ENCODE peak calls at places on chromosomes 3 and 15, in six cellular contexts. One of them, this sample, is unnamed.

GRCh38 chr3:112629425-112629824 is 11.5 kb downstream of the CCDC80 start:
- DNase-seq in GM13977: no peak
- DNase-seq in stimulated activated CD4-positive, alpha-beta T cell treated with anti-CD3 and anti-CD28 coated beads, Interleukin-15, amount 100 ng/mL, for 1 hour: no peak
- DNase-seq in Ammon's horn: peak
- DNase-seq in WTC11: no peak
- DNase-seq in mesothelial cell of epicardium: no peak
- DNase-seq in this sample: no peak

GRCh38 chr3:193231201-193231600 is 9.8 kb upstream of the PLAAT1 start:
- DNase-seq in Ammon's horn: no peak
- DNase-seq in mesothelial cell of epicardium: no peak
- DNase-seq in WTC11: no peak
- DNase-seq in GM13977: no peak
- DNase-seq in stimulated activated CD4-positive, alpha-beta T cell treated with anti-CD3 and anti-CD28 coated beads, Interleukin-15, amount 100 ng/mL, for 1 hour: no peak
- DNase-seq in this sample: no peak

GRCh38 chr15:81023483-81024264 is 23.0 kb downstream of the TLNRD1 start:
- DNase-seq in Ammon's horn: peak
- DNase-seq in mesothelial cell of epicardium: no peak
- DNase-seq in GM13977: peak
- DNase-seq in WTC11: no peak
- DNase-seq in stimulated activated CD4-positive, alpha-beta T cell treated with anti-CD3 and anti-CD28 coated beads, Interleukin-15, amount 100 ng/mL, for 1 hour: no peak
- DNase-seq in this sample: peak

GRCh38 chr15:88904257-88904807 is 8.8 kb downstream of the MFGE8 start:
- DNase-seq in Ammon's horn: no peak
- DNase-seq in stimulated activated CD4-positive, alpha-beta T cell treated with anti-CD3 and anti-CD28 coated beads, Interleukin-15, amount 100 ng/mL, for 1 hour: no peak
- DNase-seq in GM13977: no peak
- DNase-seq in mesothelial cell of epicardium: no peak
- DNase-seq in WTC11: no peak
- DNase-seq in this sample: no peak

GRCh38 chr15:98903377-98904018 is 104.1 kb downstream of the PGPEP1L start:
- DNase-seq in WTC11: no peak
- DNase-seq in stimulated activated CD4-positive, alpha-beta T cell treated with anti-CD3 and anti-CD28 coated beads, Interleukin-15, amount 100 ng/mL, for 1 hour: no peak
- DNase-seq in mesothelial cell of epicardium: no peak
- DNase-seq in GM13977: no peak
- DNase-seq in Ammon's horn: no peak
- DNase-seq in this sample: no peak

GRCh38 chr3:123258811-123259420 is 57.2 kb downstream of the SEC22A start:
- DNase-seq in stimulated activated CD4-positive, alpha-beta T cell treated with anti-CD3 and anti-CD28 coated beads, Interleukin-15, amount 100 ng/mL, for 1 hour: no peak
- DNase-seq in Ammon's horn: peak
- DNase-seq in WTC11: no peak
- DNase-seq in mesothelial cell of epicardium: no peak
- DNase-seq in GM13977: no peak
- DNase-seq in this sample: peak

GRCh38 chr15:83474578-83474977 is 27.4 kb downstream of the SH3GL3 start:
- DNase-seq in mesothelial cell of epicardium: no peak
- DNase-seq in Ammon's horn: peak
- DNase-seq in GM13977: no peak
- DNase-seq in stimulated activated CD4-positive, alpha-beta T cell treated with anti-CD3 and anti-CD28 coated beads, Interleukin-15, amount 100 ng/mL, for 1 hour: no peak
- DNase-seq in WTC11: no peak
- DNase-seq in this sample: no peak

GRCh38 chr3:187753516-187753915 is 8.2 kb upstream of the BCL6 start:
- DNase-seq in WTC11: no peak
- DNase-seq in Ammon's horn: no peak
- DNase-seq in mesothelial cell of epicardium: no peak
- DNase-seq in stimulated activated CD4-positive, alpha-beta T cell treated with anti-CD3 and anti-CD28 coated beads, Interleukin-15, amount 100 ng/mL, for 1 hour: no peak
- DNase-seq in GM13977: no peak
- DNase-seq in this sample: no peak

GRCh38 chr3:139619484-139619883 is 58.3 kb downstream of the NMNAT3 start:
- DNase-seq in GM13977: no peak
- DNase-seq in stimulated activated CD4-positive, alpha-beta T cell treated with anti-CD3 and anti-CD28 coated beads, Interleukin-15, amount 100 ng/mL, for 1 hour: no peak
- DNase-seq in WTC11: no peak
- DNase-seq in mesothelial cell of epicardium: no peak
- DNase-seq in Ammon's horn: no peak
- DNase-seq in this sample: no peak